ENCODE peak calls at places on chromosomes 3 and 15, in eight cellular contexts. I, K, P, J, L, S, H and T are unnamed samples. For H3K4me1, the result is how much of the 10 kb centered on the place peaks cover.

GRCh38 chr3:52062499-52062898 is 6.1 kb upstream of the DUSP7 start:
- DNase-seq in I (no peak), K (peak), P (no peak), J (no peak), L (peak), S (no peak), H (no peak), T (no peak)

GRCh38 chr3:187150599-187150998 is 11.3 kb upstream of the RPL39L start:
- DNase-seq in I (peak), K (no peak), P (no peak), J (no peak), L (no peak), S (peak), H (peak), T (peak)

GRCh38 chr15:66139816-66140215 is 113.7 kb downstream of the MEGF11 start:
- DNase-seq in I (no peak), K (no peak), P (no peak), J (no peak), L (no peak), S (no peak), H (no peak), T (no peak)

GRCh38 chr3:49359623-49360022 is 1.5 kb upstream of the GPX1 start:
- DNase-seq in I (no peak), K (peak), P (no peak), J (no peak), L (no peak), S (no peak), H (no peak), T (no peak)

GRCh38 chr3:141250828-141251227 is 19.2 kb downstream of the PXYLP1 start:
- DNase-seq in I (no peak), K (peak), P (no peak), J (no peak), L (no peak), S (no peak), H (no peak), T (no peak)

GRCh38 chr3:109702252-109702651 is 364.9 kb upstream of the DPPA4 start:
- DNase-seq in I (no peak), K (peak), P (no peak), J (no peak), L (no peak), S (no peak), H (no peak), T (peak)

GRCh38 chr3:51675201-51675611 is 4.2 kb downstream of the TEX264 start:
- DNase-seq in I (no peak), K (peak), P (no peak), J (no peak), L (no peak), S (no peak), H (no peak), T (no peak)

GRCh38 chr15:60772395-60773120 is 293.6 kb upstream of the ICE2 start:
- DNase-seq in I (no peak), K (no peak), P (no peak), J (no peak), L (no peak), S (no peak), H (no peak), T (no peak)

GRCh38 chr15:29677450-29677849 is 144.8 kb downstream of the TJP1 start:
- DNase-seq in I (no peak), K (no peak), P (no peak), J (no peak), L (no peak), S (no peak), H (no peak), T (no peak)

GRCh38 chr15:63480441-63480821 is 24.0 kb upstream of the USP3 start:
- DNase-seq in I (no peak), K (no peak), P (no peak), J (no peak), L (no peak), S (no peak), H (no peak), T (no peak)

GRCh38 chr3:9666704-9667445 is 17.6 kb downstream of the MTMR14 start:
- DNase-seq in I (no peak), K (no peak), P (no peak), J (no peak), L (no peak), S (no peak), H (peak), T (no peak)

GRCh38 chr15:67070892-67071664 is 5.7 kb downstream of the SMAD3 start:
- DNase-seq in I (no peak), K (peak), P (no peak), J (no peak), L (no peak), S (no peak), H (no peak), T (no peak)

GRCh38 chr3:141065841-141066592 is 14.9 kb downstream of the SPSB4 start:
- DNase-seq in I (no peak), K (no peak), P (no peak), J (no peak), L (no peak), S (no peak), H (no peak), T (no peak)

GRCh38 chr3:79016587-79017380 is 751.0 kb downstream of the ROBO1 start:
- DNase-seq in I (no peak), K (peak), P (no peak), J (no peak), L (no peak), S (no peak), H (no peak), T (no peak)

GRCh38 chr3:64848822-64849221 is 161.0 kb upstream of the ADAMTS9 start:
- DNase-seq in I (no peak), K (peak), P (no peak), J (no peak), L (no peak), S (no peak), H (no peak), T (no peak)

GRCh38 chr15:79380755-79381499 is 51.2 kb upstream of the MINAR1 start:
- DNase-seq in I (peak), K (peak), P (peak), J (peak), L (peak), S (peak), H (peak), T (peak)

GRCh38 chr3:169286214-169286613 is 377.3 kb downstream of the MECOM start:
- DNase-seq in I (no peak), K (no peak), P (no peak), J (no peak), L (no peak), S (no peak), H (no peak), T (no peak)

GRCh38 chr3:141006344-141006743 is 44.8 kb upstream of the SPSB4 start:
- DNase-seq in I (no peak), K (no peak), P (no peak), J (no peak), L (no peak), S (no peak), H (no peak), T (no peak)

GRCh38 chr15:35293353-35294130 is 208.4 kb upstream of the NANOGP8 start:
- DNase-seq in I (no peak), K (peak), P (no peak), J (no peak), L (peak), S (no peak), H (no peak), T (no peak)

GRCh38 chr3:23492057-23492456 is 288.9 kb downstream of the UBE2E2 start:
- DNase-seq in I (no peak), K (no peak), P (no peak), J (no peak), L (no peak), S (no peak), H (no peak), T (no peak)

GRCh38 chr3:44419159-44419922 is 58.1 kb downstream of the ZNF445 start:
- DNase-seq in I (no peak), K (no peak), P (no peak), J (no peak), L (no peak), S (no peak), H (no peak), T (no peak)

GRCh38 chr3:62110801-62111200 is 262.5 kb downstream of the FEZF2 start:
- DNase-seq in I (no peak), K (peak), P (no peak), J (no peak), L (no peak), S (no peak), H (no peak), T (no peak)

GRCh38 chr3:140719841-140720240 is 42.0 kb downstream of the TRIM42 start:
- DNase-seq in I (no peak), K (no peak), P (no peak), J (no peak), L (no peak), S (no peak), H (no peak), T (no peak)

GRCh38 chr3:55185380-55185779 is 257.5 kb upstream of the LRTM1 start:
- DNase-seq in I (no peak), K (peak), P (no peak), J (no peak), L (no peak), S (no peak), H (no peak), T (no peak)

GRCh38 chr3:6467186-6467585 is 393.7 kb upstream of the GRM7 start:
- DNase-seq in I (no peak), K (no peak), P (no peak), J (no peak), L (no peak), S (no peak), H (no peak), T (no peak)

GRCh38 chr3:13085081-13085845 is 12.0 kb upstream of the IQSEC1 start:
- DNase-seq in I (no peak), K (no peak), P (no peak), J (no peak), L (no peak), S (no peak), H (no peak), T (no peak)

GRCh38 chr3:171790898-171791694 is 19.2 kb downstream of the PLD1 start:
- DNase-seq in I (no peak), K (peak), P (no peak), J (no peak), L (no peak), S (no peak), H (no peak), T (no peak)

GRCh38 chr3:11582123-11582968 is 61.4 kb downstream of the VGLL4 start:
- DNase-seq in I (no peak), K (peak), P (peak), J (peak), L (no peak), S (no peak), H (no peak), T (no peak)

GRCh38 chr3:154334973-154335420 is 10.7 kb upstream of the DHX36 start:
- DNase-seq in I (peak), K (peak), P (no peak), J (no peak), L (no peak), S (no peak), H (no peak), T (peak)

GRCh38 chr3:100361897-100362296 is 27.3 kb downstream of the NIT2 start:
- DNase-seq in I (no peak), K (no peak), P (no peak), J (no peak), L (no peak), S (no peak), H (no peak), T (no peak)

GRCh38 chr15:77944002-77944867 is 133.3 kb downstream of the TBC1D2B start:
- DNase-seq in I (no peak), K (peak), P (peak), J (peak), L (peak), S (peak), H (peak), T (peak)

GRCh38 chr15:63950911-63951481 is 95.3 kb downstream of the DAPK2 start:
- DNase-seq in I (no peak), K (peak), P (no peak), J (no peak), L (no peak), S (no peak), H (no peak), T (no peak)

GRCh38 chr3:48502728-48503168 is 1.2 kb downstream of the SHISA5 start:
- DNase-seq in I (no peak), K (no peak), P (no peak), J (peak), L (no peak), S (no peak), H (no peak), T (no peak)

GRCh38 chr3:108804956-108805355 is 17.6 kb upstream of the TRAT1 start:
- DNase-seq in I (no peak), K (no peak), P (no peak), J (no peak), L (no peak), S (no peak), H (no peak), T (no peak)

GRCh38 chr15:70703483-70703882 is 59.9 kb downstream of the UACA start:
- DNase-seq in I (no peak), K (no peak), P (no peak), J (no peak), L (no peak), S (no peak), H (no peak), T (no peak)

GRCh38 chr3:130941793-130942192 is 47.9 kb downstream of the ATP2C1 start:
- DNase-seq in I (no peak), K (peak), P (no peak), J (no peak), L (no peak), S (no peak), H (no peak), T (no peak)

GRCh38 chr3:27976933-27977332 is 254.8 kb upstream of the EOMES start:
- DNase-seq in I (no peak), K (peak), P (no peak), J (no peak), L (no peak), S (no peak), H (no peak), T (no peak)

DNA sequence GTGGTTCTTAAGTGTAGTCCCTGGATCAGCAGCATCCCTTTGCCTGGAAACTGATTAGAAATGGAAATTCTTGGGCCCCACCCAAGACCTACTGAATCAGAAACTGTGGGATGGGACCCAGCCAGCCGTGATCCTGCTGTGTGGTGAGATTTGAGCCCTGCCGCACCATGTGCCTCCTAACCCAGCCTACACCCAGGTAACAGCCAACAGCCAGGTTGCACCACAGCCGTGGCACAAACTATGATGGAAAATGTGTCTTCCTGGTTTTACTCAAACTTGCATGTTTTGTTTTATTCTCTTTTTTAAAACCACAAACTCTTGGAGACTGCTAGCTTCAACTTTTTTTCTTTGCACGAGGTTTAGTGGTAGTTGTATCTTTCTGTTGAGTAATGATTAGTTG is 2.6 kb downstream of the LIMD1 start:
- DNase-seq in I (no peak), K (peak), P (no peak), J (peak), L (no peak), S (no peak), H (peak), T (no peak)
- H3K4me1 ChIP-seq in I (half or more), K (under half), P (under half), J (half or more), L (under half), S (half or more), H (half or more), T (half or more)

GRCh38 chr15:44668925-44669324 is 5.5 kb upstream of the SPG11 start:
- DNase-seq in I (peak), K (no peak), P (no peak), J (no peak), L (no peak), S (no peak), H (no peak), T (no peak)
- H3K4me1 ChIP-seq in I (half or more), K (under half), P (under half), J (under half), L (under half), S (half or more), H (half or more), T (half or more)

GRCh38 chr3:157103860-157104259 is 56.1 kb downstream of the CCNL1 start:
- DNase-seq in I (no peak), K (no peak), P (no peak), J (no peak), L (no peak), S (no peak), H (no peak), T (no peak)
- H3K4me1 ChIP-seq in I (under half), K (under half), P (under half), J (under half), L (under half), S (under half), H (under half), T (under half)

GRCh38 chr15:40789999-40790398 is 16.9 kb upstream of the ZFYVE19 start:
- DNase-seq in I (no peak), K (no peak), P (no peak), J (no peak), L (no peak), S (no peak), H (no peak), T (no peak)
- H3K4me1 ChIP-seq in I (under half), K (under half), P (under half), J (under half), L (half or more), S (under half), H (half or more), T (under half)

GRCh38 chr3:8656240-8656639 is 11.6 kb upstream of the SSUH2 start:
- DNase-seq in I (no peak), K (no peak), P (no peak), J (no peak), L (no peak), S (no peak), H (peak), T (no peak)
- H3K4me1 ChIP-seq in I (under half), K (under half), P (under half), J (under half), L (under half), S (under half), H (under half), T (under half)

GRCh38 chr3:188343894-188344293 is 189.9 kb downstream of the LPP start:
- DNase-seq in I (no peak), K (no peak), P (no peak), J (peak), L (no peak), S (no peak), H (no peak), T (no peak)
- H3K4me1 ChIP-seq in I (under half), K (under half), P (under half), J (under half), L (under half), S (under half), H (under half), T (under half)

GRCh38 chr3:160464321-160464720 is 14.7 kb upstream of the TRIM59 start:
- DNase-seq in I (no peak), K (no peak), P (no peak), J (no peak), L (no peak), S (no peak), H (no peak), T (no peak)
- H3K4me1 ChIP-seq in I (under half), K (under half), P (under half), J (under half), L (under half), S (under half), H (under half), T (under half)

DNA sequence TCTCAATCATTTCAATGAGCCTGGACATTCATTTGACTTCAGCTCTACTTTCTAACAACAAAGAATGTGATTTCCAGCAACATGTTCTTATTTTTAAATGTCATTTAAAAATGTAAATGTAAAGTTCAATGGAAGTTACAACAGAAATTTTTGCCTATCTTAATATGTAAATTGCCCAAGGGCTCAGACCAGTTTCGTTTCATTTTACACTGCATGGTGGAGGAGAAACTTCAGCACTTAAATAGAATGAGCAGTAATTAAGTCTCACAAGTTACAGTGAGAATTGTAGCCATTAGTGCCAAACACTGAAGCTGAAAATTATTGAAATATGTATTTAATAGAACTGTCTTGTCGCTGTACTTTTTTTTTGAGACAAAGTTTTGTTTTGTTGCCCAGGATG is 8.2 kb upstream of the CCDC54 start:
- DNase-seq in I (no peak), K (no peak), P (no peak), J (no peak), L (no peak), S (no peak), H (no peak), T (no peak)
- H3K4me1 ChIP-seq in I (under half), K (under half), P (under half), J (under half), L (under half), S (under half), H (under half), T (under half)